ENCODE peak calls at places on chromosome 22, in six cellular contexts. U, S, M, Y, O and P are unnamed samples.
A peak's percentile ranks its signal among the peaks of the same experiment; 100 is the strongest.

GRCh38 chr22:28894320-28894719 is 10.9 kb downstream of the ZNRF3 start:
- DNase-seq in O (no peak), S (no peak), U (no peak), M (no peak), Y (no peak), P (no peak)

GRCh38 chr22:23180301-23180892 is at the start of gene BCR:
- DNase-seq in Y (no peak), U (peak; percentile 73), O (peak; percentile 71), S (no peak), M (peak; percentile 68), P (peak; percentile 17)

GRCh38 chr22:37776639-37777005 is 31.1 kb upstream of the GCAT start:
- DNase-seq in M (peak; percentile 37), O (no peak), S (no peak), U (no peak), Y (no peak), P (no peak)

GRCh38 chr22:50545522-50546325 is at the start of gene KLHDC7B:
- DNase-seq in M (no peak), Y (no peak), S (no peak), O (no peak), U (no peak), P (no peak)

GRCh38 chr22:37848587-37849088 is 581 bp upstream of the EIF3L start:
- DNase-seq in O (no peak), S (no peak), Y (no peak), M (no peak), U (peak; percentile 11), P (no peak)

GRCh38 chr22:36244522-36245391 is 5.4 kb upstream of the APOL2 start:
- DNase-seq in U (peak; percentile 72), M (peak; percentile 60), S (peak; percentile 1), O (no peak), Y (no peak), P (no peak)

GRCh38 chr22:19801340-19802000 is 40.9 kb downstream of the TBX1 start:
- DNase-seq in S (no peak), U (peak; percentile 88), O (no peak), M (no peak), Y (no peak), P (no peak)

GRCh38 chr22:40594924-40595323 is 41.6 kb downstream of the MRTFA start:
- DNase-seq in O (no peak), Y (no peak), S (no peak), M (peak; percentile 21), U (no peak), P (no peak)

GRCh38 chr22:33958741-33959140 is 38.5 kb upstream of the LARGE1 start:
- DNase-seq in Y (no peak), O (no peak), M (no peak), S (no peak), U (no peak), P (no peak)

GRCh38 chr22:40588726-40589125 is 47.8 kb downstream of the MRTFA start:
- DNase-seq in S (no peak), O (no peak), M (no peak), Y (no peak), U (no peak), P (peak; percentile 49)

GRCh38 chr22:49991907-49992533 is 20.5 kb downstream of the IL17REL start:
- DNase-seq in O (no peak), U (no peak), S (no peak), M (no peak), Y (no peak), P (no peak)

GRCh38 chr22:46362221-46362933 is 26.9 kb downstream of the TRMU start:
- DNase-seq in S (no peak), U (no peak), O (no peak), Y (no peak), M (no peak), P (no peak)

GRCh38 chr22:32994046-32994827 is 63.9 kb downstream of the SYN3 start:
- DNase-seq in O (peak; percentile 76), M (no peak), S (no peak), Y (no peak), U (no peak), P (no peak)

GRCh38 chr22:43992331-43992821 is 31.7 kb upstream of the PARVB start:
- DNase-seq in S (no peak), Y (no peak), O (no peak), U (peak; percentile 72), M (peak; percentile 97), P (peak; percentile 6)

GRCh38 chr22:44383652-44384562 is 71.2 kb upstream of the SHISAL1 start:
- DNase-seq in U (no peak), O (no peak), M (no peak), S (no peak), Y (no peak), P (no peak)

GRCh38 chr22:17009640-17010291 is 1.7 kb upstream of the GAB4 start:
- DNase-seq in S (no peak), U (no peak), Y (no peak), M (no peak), O (no peak), P (no peak)

GRCh38 chr22:23675502-23676415 is 15.1 kb upstream of the RGL4 start:
- DNase-seq in U (no peak), S (no peak), O (no peak), M (no peak), Y (no peak), P (no peak)

GRCh38 chr22:48099251-48099650 is 1336.8 kb downstream of the TBC1D22A start:
- DNase-seq in S (peak; percentile 24), U (no peak), M (no peak), Y (no peak), O (no peak), P (no peak)

GRCh38 chr22:45804986-45805325 is 133.3 kb downstream of the ATXN10 start:
- DNase-seq in S (no peak), O (no peak), U (peak; percentile 99), M (peak; percentile 57), Y (no peak), P (peak; percentile 96)

GRCh38 chr22:20117656-20118571 is 888 bp upstream of the TRMT2A start:
- DNase-seq in U (peak; percentile 51), O (no peak), Y (no peak), M (peak; percentile 35), S (no peak), P (peak; percentile 6)

GRCh38 chr22:49103314-49104052 is 724.2 kb downstream of the BRD1 start:
- DNase-seq in O (no peak), M (no peak), S (no peak), U (no peak), Y (peak; percentile 37), P (no peak)

GRCh38 chr22:25651332-25651731 is 86.9 kb downstream of the GRK3 start:
- DNase-seq in Y (no peak), M (no peak), U (no peak), S (no peak), O (no peak), P (no peak)

GRCh38 chr22:49899530-49899929 is 18.7 kb downstream of the ALG12 start:
- DNase-seq in Y (no peak), O (no peak), M (no peak), U (no peak), S (no peak), P (no peak)

GRCh38 chr22:50034126-50035081 is 21.8 kb upstream of the IL17REL start:
- DNase-seq in U (no peak), Y (no peak), S (no peak), O (no peak), M (peak; percentile 22), P (no peak)

GRCh38 chr22:41009222-41009948 is 58.2 kb downstream of the RBX1 start:
- DNase-seq in Y (no peak), U (peak; percentile 64), M (peak; percentile 91), S (no peak), O (no peak), P (no peak)

GRCh38 chr22:37431366-37431765 is 4.1 kb upstream of the ELFN2 start:
- DNase-seq in O (no peak), M (no peak), Y (no peak), U (peak; percentile 69), S (no peak), P (no peak)

GRCh38 chr22:37032535-37033460 is 13.3 kb downstream of the MPST start:
- DNase-seq in M (peak; percentile 26), U (peak; percentile 38), S (no peak), Y (no peak), O (no peak), P (no peak)

GRCh38 chr22:45195616-45196015 is 31.9 kb downstream of the NUP50 start:
- DNase-seq in O (no peak), M (no peak), S (no peak), Y (no peak), U (no peak), P (no peak)

GRCh38 chr22:28799834-28800307 is 498 bp downstream of the XBP1 start:
- DNase-seq in U (peak; percentile 55), Y (no peak), M (peak; percentile 71), S (peak; percentile 46), O (peak; percentile 58), P (peak; percentile 24)